ENCODE peak calls at places on chromosome 13, in eight cellular contexts. J is HEK293T; U is GDM1; R is NCI-H774; Z is GM03348; T is fibroblast of lung; X is left colon; S is stimulated activated CD8-positive, alpha-beta memory T cell treated with anti-CD3 and anti-CD28 coated beads, Interleukin-12 subunit alpha, Interleukin-12 subunit beta, amount 100 ng/mL, for 1 hour. F is an unnamed sample.

GRCh38 chr13:84366484-84366883 is 484.2 kb upstream of the SLITRK1 start:
- DNase-seq in T (peak; percentile 69), S (no peak), R (no peak), Z (peak; percentile 43), X (no peak), J (no peak), U (no peak), F (peak; percentile 12)

GRCh38 chr13:33997574-33997973 is 179.6 kb downstream of the RFC3 start:
- DNase-seq in T (no peak), S (no peak), R (no peak), Z (no peak), J (no peak), U (no peak), X (no peak), F (no peak)

GRCh38 chr13:70505809-70506208 is 397.6 kb upstream of the KLHL1 start:
- DNase-seq in T (no peak), U (no peak), R (no peak), J (no peak), X (no peak), Z (no peak), S (no peak), F (no peak)

GRCh38 chr13:22126433-22127021 is 455.7 kb downstream of the FGF9 start:
- DNase-seq in T (no peak), R (no peak), X (no peak), Z (no peak), J (no peak), U (peak; percentile 42), S (no peak), F (no peak)

GRCh38 chr13:103299079-103299478 is 232.9 kb upstream of the SLC10A2 start:
- DNase-seq in J (no peak), Z (no peak), R (no peak), S (no peak), T (no peak), X (peak; percentile 32), U (no peak), F (no peak)

GRCh38 chr13:94481966-94482365 is 2.5 kb upstream of the DCT start:
- DNase-seq in X (no peak), R (no peak), T (peak; percentile 77), S (no peak), J (no peak), Z (peak; percentile 73), U (no peak), F (peak; percentile 37)

GRCh38 chr13:47087841-47088240 is 191.0 kb upstream of the HTR2A start:
- DNase-seq in T (peak; percentile 85), Z (peak; percentile 42), R (no peak), S (no peak), J (no peak), X (no peak), U (peak; percentile 8), F (peak; percentile 47)

GRCh38 chr13:52665325-52665724 is 12.7 kb downstream of the SUGT1 start:
- DNase-seq in J (no peak), R (no peak), U (no peak), T (peak; percentile 14), S (no peak), X (no peak), Z (peak; percentile 33), F (peak; percentile 7)

GRCh38 chr13:36476661-36477060 is 44.4 kb downstream of the CCNA1 start:
- DNase-seq in S (no peak), T (peak; percentile 28), Z (no peak), J (no peak), U (no peak), R (no peak), X (no peak), F (no peak)

GRCh38 chr13:45728759-45729158 is 26.6 kb downstream of the CBY2 start:
- DNase-seq in J (peak; percentile 30), R (no peak), S (no peak), Z (peak; percentile 19), T (no peak), U (no peak), X (no peak), F (no peak)

GRCh38 chr13:113744197-113745000 is 14.6 kb upstream of the TMEM255B start:
- DNase-seq in R (peak; percentile 87), Z (no peak), S (no peak), X (peak; percentile 67), U (no peak), J (no peak), T (no peak), F (no peak)

GRCh38 chr13:39040206-39040605 is 1.9 kb downstream of the NHLRC3 start:
- DNase-seq in U (no peak), X (no peak), Z (peak; percentile 9), T (no peak), S (no peak), R (no peak), J (no peak), F (peak; percentile 33)

GRCh38 chr13:105806335-105806920 is 729.0 kb downstream of the EFNB2 start:
- DNase-seq in S (no peak), T (peak; percentile 76), Z (no peak), J (no peak), R (no peak), U (no peak), X (no peak), F (no peak)

GRCh38 chr13:40087021-40088002 is 431.9 kb downstream of the COG6 start:
- DNase-seq in R (no peak), X (no peak), J (no peak), Z (no peak), T (no peak), U (no peak), S (no peak), F (no peak)

GRCh38 chr13:93561553-93561952 is 334.9 kb downstream of the GPC6 start:
- DNase-seq in T (no peak), X (no peak), J (no peak), S (no peak), U (no peak), Z (no peak), R (no peak), F (no peak)

GRCh38 chr13:111210945-111211469 is 95.9 kb downstream of the ARHGEF7 start:
- DNase-seq in R (no peak), S (no peak), X (no peak), J (no peak), T (no peak), U (no peak), Z (peak; percentile 35), F (no peak)

GRCh38 chr13:114015111-114015551 is 41.3 kb upstream of the C13orf46 start:
- DNase-seq in X (peak; percentile 54), U (no peak), Z (no peak), J (no peak), R (no peak), S (no peak), T (no peak), F (no peak)

GRCh38 chr13:48858523-48858922 is 117.2 kb upstream of the FNDC3A start:
- DNase-seq in R (no peak), X (no peak), S (no peak), T (no peak), Z (no peak), J (no peak), U (no peak), F (no peak)

GRCh38 chr13:29594310-29594709 is 1.2 kb downstream of the SLC7A1 start:
- DNase-seq in R (peak; percentile 8), Z (peak; percentile 66), U (no peak), T (peak; percentile 91), X (no peak), S (peak; percentile 10), J (peak; percentile 33), F (peak; percentile 75)

GRCh38 chr13:76976488-76976887 is 15.4 kb upstream of the CLN5 start:
- DNase-seq in X (no peak), U (no peak), Z (no peak), T (peak; percentile 87), S (no peak), R (no peak), J (no peak), F (no peak)

F was measured in fibroblast of gingiva.